ENCODE peak calls at places on chromosomes 4 and X, in five cellular contexts. D is ovary, C is fibroblast of the aortic adventitia, W is ELR, X is AG10803. T is an unnamed sample.

GRCh38 chr4:2177443-2178093 is 64.4 kb downstream of the HAUS3 start:
- DNase-seq in W (peak; percentile 13), D (no peak), X (no peak), C (no peak), T (peak; percentile 20)

GRCh38 chr4:20615492-20616136 is 84.6 kb upstream of the PACRGL start:
- DNase-seq in D (no peak), X (peak; percentile 26), C (peak; percentile 38), W (peak; percentile 65), T (peak; percentile 11)

GRCh38 chrX:121763671-121764070 is 716.3 kb downstream of the GLUD2 start:
- DNase-seq in C (no peak), X (no peak), D (no peak), W (no peak), T (no peak)

GRCh38 chr4:2789801-2790582 is 2.9 kb upstream of the SH3BP2 start:
- DNase-seq in D (no peak), C (no peak), X (no peak), W (no peak), T (no peak)

GRCh38 chr4:52864816-52865215 is 2.7 kb downstream of the RASL11B start:
- DNase-seq in D (no peak), C (peak; percentile 91), X (peak; percentile 35), W (no peak), T (no peak)

GRCh38 chr4:11878241-11878640 is 449.5 kb upstream of the HS3ST1 start:
- DNase-seq in W (no peak), X (no peak), C (no peak), D (no peak), T (no peak)

GRCh38 chr4:176340871-176341685 is 21.3 kb downstream of the SPCS3 start:
- DNase-seq in W (peak; percentile 68), C (peak; percentile 76), D (no peak), X (peak; percentile 50), T (peak; percentile 48)

GRCh38 chrX:131802836-131803626 is 220.1 kb upstream of the STK26 start:
- DNase-seq in W (no peak), C (peak; percentile 90), X (no peak), D (peak; percentile 80), T (no peak)

GRCh38 chr4:138030375-138030774 is 211.8 kb downstream of the SLC7A11 start:
- DNase-seq in W (no peak), D (no peak), C (no peak), X (peak; percentile 33), T (no peak)